ENCODE peak calls at places on chromosomes 11 and 22, in seven cellular contexts. R, U, D, Q, T, P and Y are unnamed samples.

GRCh38 chr11:68053117-68053516 is 14.3 kb downstream of the TCIRG1 start:
- DNase-seq in P (no peak), Q (no peak), U (no peak), T (no peak), R (no peak), D (no peak), Y (no peak)

GRCh38 chr11:29171350-29171950 is 845.4 kb downstream of the KCNA4 start:
- DNase-seq in D (no peak), U (no peak), P (no peak), Q (no peak), R (peak), T (no peak), Y (no peak)

GRCh38 chr11:112834277-112834755 is 126.9 kb upstream of the NCAM1 start:
- DNase-seq in Q (no peak), P (peak), U (no peak), R (no peak), D (no peak), T (no peak), Y (no peak)

GRCh38 chr11:48062649-48063048 is 82.3 kb downstream of the PTPRJ start:
- DNase-seq in Q (no peak), R (no peak), P (no peak), T (no peak), D (no peak), U (no peak), Y (no peak)

GRCh38 chr11:34732831-34733230 is 111.9 kb downstream of the EHF start:
- DNase-seq in Q (peak), U (no peak), R (no peak), D (no peak), P (peak), T (no peak), Y (no peak)

GRCh38 chr22:22226448-22227187 is 18.0 kb upstream of the VPREB1 start:
- DNase-seq in R (no peak), U (no peak), Q (no peak), T (no peak), P (no peak), D (no peak), Y (no peak)

GRCh38 chr11:119169272-119169719 is 771 bp downstream of the NLRX1 start:
- DNase-seq in T (no peak), Q (peak), R (peak), P (no peak), D (peak), U (peak), Y (no peak)

GRCh38 chr11:23727821-23728220 is 769.0 kb upstream of the LUZP2 start:
- DNase-seq in T (no peak), D (no peak), Q (no peak), P (no peak), U (no peak), R (peak), Y (no peak)